ENCODE peak calls at places on chromosome 1, in ten cellular contexts. K, W, O, Q, V, Z, M, T, N and S are unnamed samples.
A peak's percentile ranks its signal among the peaks of the same experiment; 100 is the strongest.

GRCh38 chr1:81550753-81551152 is 250.0 kb upstream of the ADGRL2 start:
- DNase-seq in Z (no peak), K (no peak), W (no peak), T (no peak), M (no peak), O (no peak), N (peak; percentile 72), V (no peak), Q (no peak), S (no peak)

GRCh38 chr1:185074307-185074706 is 28.9 kb downstream of the RNF2 start:
- DNase-seq in V (no peak), M (no peak), K (peak; percentile 47), Q (no peak), W (no peak), N (peak; percentile 8), O (peak; percentile 26), T (no peak), Z (peak; percentile 66), S (no peak)

GRCh38 chr1:214296860-214297699 is 16.1 kb downstream of the SMYD2 start:
- DNase-seq in Q (no peak), W (no peak), T (no peak), V (no peak), Z (peak; percentile 96), K (peak; percentile 90), N (no peak), M (peak; percentile 32), O (no peak), S (no peak)

GRCh38 chr1:219465247-219466093 is 147.4 kb downstream of the ZC3H11B start:
- DNase-seq in V (no peak), K (no peak), W (no peak), Z (peak; percentile 42), Q (no peak), M (no peak), T (no peak), O (peak; percentile 47), N (no peak), S (no peak)

GRCh38 chr1:116881879-116882520 is 27.7 kb upstream of the PTGFRN start:
- DNase-seq in O (peak; percentile 99), W (no peak), Z (peak; percentile 66), Q (peak; percentile 42), V (no peak), K (peak; percentile 22), T (no peak), M (no peak), N (peak; percentile 67), S (no peak)

GRCh38 chr1:59261537-59261936 is 35.4 kb upstream of the FGGY start:
- DNase-seq in W (no peak), N (no peak), Q (no peak), K (no peak), Z (no peak), O (peak; percentile 34), M (no peak), V (no peak), T (no peak), S (no peak)

GRCh38 chr1:22048351-22049192 is 3.9 kb upstream of the CDC42 start:
- DNase-seq in O (no peak), K (no peak), Q (no peak), T (no peak), M (no peak), N (no peak), V (no peak), W (no peak), Z (no peak), S (no peak)

GRCh38 chr1:8004803-8005573 is 21.1 kb downstream of the ERRFI1 start:
- DNase-seq in O (peak; percentile 99), V (peak; percentile 36), K (peak; percentile 94), W (no peak), N (peak; percentile 89), Q (no peak), Z (peak; percentile 95), M (no peak), T (peak; percentile 81), S (no peak)

GRCh38 chr1:31796707-31797106 is 19.1 kb downstream of the SPOCD1 start:
- DNase-seq in K (no peak), M (no peak), Z (peak; percentile 49), T (no peak), V (no peak), Q (no peak), N (no peak), W (no peak), O (no peak), S (no peak)

GRCh38 chr1:60978421-60979357 is 103.7 kb upstream of the NFIA start:
- DNase-seq in O (peak; percentile 63), V (no peak), N (peak; percentile 52), M (peak; percentile 45), K (no peak), Q (no peak), Z (peak; percentile 30), T (no peak), W (peak; percentile 1), S (no peak)
- TF ChIP-seq CTCF in O (peak; percentile 72), V (peak; percentile 72), N (peak; percentile 76), M (peak; percentile 72), K (peak; percentile 58), Q (peak; percentile 24), Z (peak; percentile 62), T (peak; percentile 52), W (peak; percentile 15), S (peak; percentile 41)

GRCh38 chr1:200774311-200774710 is 35.6 kb downstream of the CAMSAP2 start:
- DNase-seq in Q (no peak), Z (no peak), T (no peak), N (no peak), O (no peak), W (no peak), M (no peak), K (no peak), V (no peak), S (no peak)

GRCh38 chr1:200774735-200775449 is 36.2 kb downstream of the CAMSAP2 start:
- DNase-seq in Z (peak; percentile 55), N (no peak), V (no peak), W (no peak), K (no peak), Q (no peak), T (no peak), M (no peak), O (peak; percentile 35), S (no peak)

GRCh38 chr1:200778766-200779165 is 40.1 kb downstream of the CAMSAP2 start:
- DNase-seq in Q (peak; percentile 16), V (no peak), T (no peak), W (no peak), M (no peak), N (no peak), O (peak; percentile 25), Z (no peak), K (no peak), S (no peak)

GRCh38 chr1:200776949-200777348 is 38.3 kb downstream of the CAMSAP2 start:
- DNase-seq in Q (no peak), Z (no peak), T (no peak), N (no peak), V (no peak), M (no peak), K (no peak), O (no peak), W (no peak), S (no peak)

DNA sequence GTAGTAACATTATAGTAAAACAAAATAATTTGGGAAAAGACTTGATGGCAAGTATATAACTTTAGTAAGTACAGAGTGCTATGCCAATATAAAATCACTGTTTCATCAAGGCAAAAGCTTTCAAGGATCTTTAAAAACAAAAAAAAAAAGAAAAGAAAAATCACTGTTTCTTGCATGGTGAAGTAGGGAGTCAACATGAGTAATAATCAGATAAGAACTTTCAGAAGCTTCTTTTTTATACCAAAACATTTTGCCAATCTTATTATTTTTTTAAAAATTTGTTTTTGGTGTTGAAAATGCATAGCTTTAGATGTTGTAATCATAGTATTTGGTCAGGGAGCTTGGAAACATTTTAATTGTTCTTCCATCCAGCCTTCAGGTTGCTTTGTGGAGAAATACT is 37.2 kb downstream of the CAMSAP2 start:
- DNase-seq in N (no peak), W (no peak), Q (no peak), T (no peak), O (peak; percentile 40), M (no peak), K (no peak), Z (no peak), V (no peak), S (no peak)
- TF ChIP-seq CTCF in N (no peak), W (no peak), Q (no peak), T (no peak), O (no peak), M (no peak), K (no peak), Z (no peak), V (no peak), S (no peak)

DNA sequence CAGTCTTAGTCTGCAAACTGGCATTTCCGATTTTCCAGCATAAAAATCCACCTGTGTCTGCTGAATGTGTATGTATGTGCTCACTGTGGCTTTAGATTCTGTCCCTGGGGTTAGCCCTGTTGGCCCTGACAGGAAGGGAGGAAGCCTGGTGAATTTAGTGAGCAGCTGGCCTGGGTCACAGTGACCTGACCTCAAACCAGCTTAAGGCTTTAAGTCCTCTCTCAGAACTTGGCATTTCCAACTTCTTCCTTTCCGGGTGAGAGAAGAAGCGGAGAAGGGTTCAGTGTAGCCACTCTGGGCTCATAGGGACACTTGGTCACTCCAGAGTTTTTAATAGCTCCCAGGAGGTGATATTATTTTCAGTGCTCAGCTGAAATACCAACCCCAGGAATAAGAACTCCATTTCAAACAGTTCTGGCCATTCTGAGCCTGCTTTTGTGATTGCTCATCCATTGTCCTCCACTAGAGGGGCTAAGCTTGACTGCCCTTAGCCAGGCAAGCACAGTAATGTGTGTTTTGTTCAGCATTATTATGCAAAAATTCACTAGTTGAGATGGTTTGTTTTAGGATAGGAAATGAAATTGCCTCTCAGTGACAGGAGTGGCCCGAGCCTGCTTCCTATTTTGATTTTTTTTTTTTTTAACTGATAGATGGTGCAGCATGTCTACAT is 2.5 kb upstream of the OLFML3 start:
- DNase-seq in T (no peak), O (peak; percentile 74), Z (peak; percentile 67), W (no peak), V (no peak), Q (peak; percentile 77), K (peak; percentile 67), M (no peak), N (peak; percentile 21), S (no peak)
- TF ChIP-seq CTCF in T (peak; percentile 30), O (peak; percentile 88), Z (peak; percentile 83), W (no peak), V (peak; percentile 64), Q (peak; percentile 62), K (peak; percentile 81), M (peak; percentile 24), N (peak; percentile 29), S (peak; percentile 65)

GRCh38 chr1:112735752-112736151 is 20.6 kb upstream of the PPM1J start:
- DNase-seq in V (peak; percentile 42), W (no peak), K (peak; percentile 69), T (no peak), M (no peak), N (peak; percentile 91), Q (no peak), O (peak; percentile 72), Z (peak; percentile 92), S (no peak)

GRCh38 chr1:112743174-112744018 is 28.3 kb upstream of the PPM1J start:
- DNase-seq in K (no peak), Z (peak; percentile 50), W (no peak), N (no peak), V (no peak), Q (peak; percentile 41), T (peak; percentile 72), O (no peak), M (no peak), S (no peak)

DNA sequence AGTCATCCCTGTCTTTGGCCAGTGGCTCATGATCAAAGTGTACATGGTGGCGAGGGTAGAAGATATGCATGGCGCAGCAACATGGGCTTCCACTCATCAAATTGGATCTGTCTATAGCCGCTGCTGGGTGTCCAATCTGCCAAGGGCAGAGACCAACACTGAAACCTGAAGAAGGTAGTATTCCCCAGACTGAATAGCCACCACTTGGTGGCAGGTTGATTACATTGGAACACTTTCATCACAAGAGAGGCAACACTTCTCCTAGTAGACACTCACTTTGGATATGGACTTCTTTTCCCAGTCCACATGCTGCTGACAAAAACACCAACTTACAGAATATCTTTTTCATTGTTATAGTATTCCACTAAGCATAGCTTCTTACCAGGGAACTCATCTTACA is 22.4 kb upstream of the PPM1J start:
- DNase-seq in W (no peak), T (no peak), V (no peak), N (no peak), O (no peak), M (no peak), K (no peak), Z (no peak), Q (no peak), S (no peak)
- TF ChIP-seq CTCF in W (no peak), T (no peak), V (no peak), N (no peak), O (no peak), M (no peak), K (no peak), Z (no peak), Q (no peak), S (no peak)